ENCODE peak calls at places on chromosomes 3 and 15, in ten cellular contexts. P is NCI-H1105; T is AG09309; K is left cardiac atrium; I is stimulated activated naive B cell treated with anti-CD40 and anti-IgM and Interleukin-4, amounts not matched to agents 10 μg/mL and 1 μg/mL and 100 μg/mL, for 72 hours; O is KG1; C is stimulated activated CD8-positive, alpha-beta memory T cell treated with anti-CD3 and anti-CD28 coated beads, Interleukin-4, amount 100 ng/mL, for 24 hours; F is fibroblast of mammary gland; A is mesendoderm; V is T-cell. H is an unnamed sample.

GRCh38 chr15:89400121-89400996 is 65.7 kb upstream of the POLG start:
- DNase-seq in P (no peak), T (no peak), K (no peak), I (no peak), O (no peak), C (no peak), F (no peak), A (no peak), V (no peak), H (no peak)

GRCh38 chr3:189630667-189631372 is 369 bp upstream of the TP63 start:
- DNase-seq in P (no peak), T (no peak), K (no peak), I (no peak), O (no peak), C (no peak), F (no peak), A (no peak), V (no peak), H (no peak)

GRCh38 chr3:128698211-128699011 is 27.6 kb upstream of the RAB7A start:
- DNase-seq in P (no peak), T (no peak), K (peak; percentile 49), I (peak; percentile 15), O (peak; percentile 15), C (no peak), F (no peak), A (peak; percentile 50), V (no peak), H (peak; percentile 53)

GRCh38 chr3:64300790-64301423 is 75.6 kb upstream of the PRICKLE2 start:
- DNase-seq in P (no peak), T (peak; percentile 81), K (no peak), I (no peak), O (no peak), C (no peak), F (peak; percentile 92), A (no peak), V (no peak), H (no peak)

GRCh38 chr3:64295594-64295993 is 70.3 kb upstream of the PRICKLE2 start:
- DNase-seq in P (no peak), T (peak; percentile 76), K (no peak), I (no peak), O (no peak), C (no peak), F (peak; percentile 94), A (no peak), V (no peak), H (no peak)

GRCh38 chr3:194779729-194780224 is 94.1 kb downstream of the FAM43A start:
- DNase-seq in P (no peak), T (no peak), K (no peak), I (no peak), O (no peak), C (no peak), F (no peak), A (no peak), V (no peak), H (no peak)

GRCh38 chr3:40741729-40742128 is 217.0 kb downstream of the ZNF621 start:
- DNase-seq in P (peak; percentile 38), T (no peak), K (no peak), I (no peak), O (no peak), C (no peak), F (peak; percentile 78), A (no peak), V (no peak), H (no peak)

GRCh38 chr3:18338827-18339226 is 86.3 kb downstream of the SATB1 start:
- DNase-seq in P (no peak), T (no peak), K (no peak), I (no peak), O (no peak), C (no peak), F (no peak), A (no peak), V (no peak), H (no peak)

GRCh38 chr15:72155021-72155621 is 36.9 kb downstream of the SENP8 start:
- DNase-seq in P (peak; percentile 92), T (no peak), K (peak; percentile 76), I (no peak), O (no peak), C (no peak), F (peak; percentile 8), A (no peak), V (no peak), H (no peak)

GRCh38 chr15:25859838-25860645 is 3.1 kb downstream of the ATP10A start:
- DNase-seq in P (no peak), T (no peak), K (peak; percentile 28), I (no peak), O (no peak), C (no peak), F (no peak), A (no peak), V (peak; percentile 40), H (no peak)

GRCh38 chr3:31132132-31132769 is 237.8 kb upstream of the GADL1 start:
- DNase-seq in P (no peak), T (peak; percentile 14), K (no peak), I (no peak), O (no peak), C (no peak), F (peak; percentile 74), A (peak; percentile 70), V (no peak), H (no peak)

GRCh38 chr3:119794971-119795612 is 13.2 kb downstream of the NR1I2 start:
- DNase-seq in P (no peak), T (no peak), K (no peak), I (no peak), O (no peak), C (no peak), F (peak; percentile 15), A (peak; percentile 97), V (no peak), H (no peak)

GRCh38 chr3:124924741-124925140 is 9.8 kb downstream of the MUC13 start:
- DNase-seq in P (no peak), T (no peak), K (no peak), I (no peak), O (no peak), C (no peak), F (no peak), A (no peak), V (no peak), H (no peak)

GRCh38 chr3:153628591-153628990 is 466.6 kb downstream of the RAP2B start:
- DNase-seq in P (no peak), T (no peak), K (no peak), I (no peak), O (no peak), C (no peak), F (no peak), A (no peak), V (no peak), H (no peak)

GRCh38 chr3:46660003-46660402 is 33.5 kb downstream of the ALS2CL start:
- DNase-seq in P (no peak), T (no peak), K (no peak), I (no peak), O (no peak), C (no peak), F (no peak), A (no peak), V (no peak), H (no peak)

GRCh38 chr3:46651084-46651483 is 38.8 kb downstream of the FAM240A start:
- DNase-seq in P (no peak), T (no peak), K (no peak), I (no peak), O (no peak), C (no peak), F (no peak), A (no peak), V (no peak), H (no peak)

GRCh38 chr3:194034556-194035336 is 101.2 kb upstream of the HES1 start:
- DNase-seq in P (no peak), T (no peak), K (no peak), I (no peak), O (no peak), C (no peak), F (no peak), A (no peak), V (no peak), H (peak; percentile 91)

GRCh38 chr3:160448845-160449659 is 534 bp downstream of the TRIM59 start:
- DNase-seq in P (no peak), T (no peak), K (no peak), I (no peak), O (no peak), C (no peak), F (peak; percentile 51), A (no peak), V (peak; percentile 13), H (no peak)

GRCh38 chr15:100726426-100727190 is 124.2 kb downstream of the ASB7 start:
- DNase-seq in P (no peak), T (no peak), K (no peak), I (no peak), O (no peak), C (no peak), F (peak; percentile 79), A (no peak), V (no peak), H (no peak)

GRCh38 chr15:29043731-29044485 is 158.1 kb downstream of the APBA2 start:
- DNase-seq in P (no peak), T (no peak), K (no peak), I (no peak), O (no peak), C (no peak), F (no peak), A (no peak), V (no peak), H (no peak)

GRCh38 chr15:43854801-43855200 is 28.0 kb downstream of the WDR76 start:
- DNase-seq in P (no peak), T (no peak), K (no peak), I (no peak), O (no peak), C (no peak), F (peak; percentile 50), A (no peak), V (no peak), H (no peak)